ENCODE peak calls at places on chromosomes 13 and 19, in ten cellular contexts. V, F, H, C, M, T, Y, P, E and W are unnamed samples.

GRCh38 chr13:112014857-112015256 is 52.1 kb upstream of the SOX1 start:
- DNase-seq in V (no peak), F (no peak), H (no peak), C (no peak), M (no peak), T (no peak), Y (no peak), P (no peak), E (no peak), W (no peak)

GRCh38 chr13:33610471-33611015 is 207.4 kb upstream of the RFC3 start:
- DNase-seq in V (no peak), F (peak), H (no peak), C (peak), M (peak), T (no peak), Y (no peak), P (peak), E (no peak), W (no peak)

GRCh38 chr13:44307844-44308243 is 65.8 kb upstream of the SERP2 start:
- DNase-seq in V (no peak), F (no peak), H (no peak), C (no peak), M (no peak), T (no peak), Y (no peak), P (no peak), E (peak), W (no peak)

GRCh38 chr19:46955114-46955812 is 64.4 kb upstream of the NPAS1 start:
- DNase-seq in V (no peak), F (no peak), H (no peak), C (no peak), M (peak), T (no peak), Y (no peak), P (no peak), E (no peak), W (no peak)

GRCh38 chr13:21465710-21466160 is 6.6 kb upstream of the ZDHHC20 start:
- DNase-seq in V (no peak), F (no peak), H (no peak), C (no peak), M (no peak), T (no peak), Y (no peak), P (no peak), E (no peak), W (no peak)

GRCh38 chr19:5827891-5828660 is 11.4 kb downstream of the FUT6 start:
- DNase-seq in V (peak), F (peak), H (peak), C (peak), M (peak), T (peak), Y (peak), P (peak), E (no peak), W (peak)

GRCh38 chr13:21069561-21070004 is 8.2 kb upstream of the LATS2 start:
- DNase-seq in V (no peak), F (no peak), H (peak), C (no peak), M (no peak), T (peak), Y (peak), P (peak), E (no peak), W (peak)

GRCh38 chr19:30492581-30492980 is 120.4 kb downstream of the ZNF536 start:
- DNase-seq in V (no peak), F (no peak), H (no peak), C (no peak), M (no peak), T (no peak), Y (no peak), P (no peak), E (no peak), W (no peak)

GRCh38 chr13:64459778-64460177 is 2770.4 kb downstream of the PCDH9 start:
- DNase-seq in V (no peak), F (no peak), H (no peak), C (no peak), M (no peak), T (no peak), Y (no peak), P (no peak), E (no peak), W (no peak)

GRCh38 chr13:103031332-103031873 is 34.8 kb downstream of the SLC10A2 start:
- DNase-seq in V (no peak), F (no peak), H (no peak), C (no peak), M (no peak), T (no peak), Y (no peak), P (no peak), E (no peak), W (no peak)

GRCh38 chr19:4327252-4327876 is 11.3 kb downstream of the STAP2 start:
- DNase-seq in V (peak), F (no peak), H (no peak), C (no peak), M (peak), T (peak), Y (peak), P (peak), E (no peak), W (peak)

GRCh38 chr13:45511310-45512147 is 46.8 kb downstream of the COG3 start:
- DNase-seq in V (no peak), F (no peak), H (peak), C (peak), M (peak), T (peak), Y (peak), P (no peak), E (no peak), W (no peak)

GRCh38 chr13:100518394-100519062 is 70.1 kb downstream of the GGACT start:
- DNase-seq in V (no peak), F (no peak), H (no peak), C (no peak), M (no peak), T (no peak), Y (no peak), P (no peak), E (no peak), W (no peak)

GRCh38 chr13:112241288-112241687 is 134.9 kb upstream of the SPACA7 start:
- DNase-seq in V (peak), F (no peak), H (no peak), C (no peak), M (no peak), T (no peak), Y (no peak), P (no peak), E (peak), W (no peak)

GRCh38 chr19:48186015-48186414 is 15.5 kb downstream of the ZSWIM9 start:
- DNase-seq in V (peak), F (no peak), H (no peak), C (no peak), M (no peak), T (no peak), Y (no peak), P (no peak), E (no peak), W (no peak)

GRCh38 chr19:17757125-17757524 is 5.8 kb downstream of the FCHO1 start:
- DNase-seq in V (peak), F (peak), H (peak), C (peak), M (no peak), T (peak), Y (no peak), P (peak), E (no peak), W (peak)

GRCh38 chr13:42260885-42261654 is 10.9 kb upstream of the AKAP11 start:
- DNase-seq in V (no peak), F (no peak), H (no peak), C (no peak), M (no peak), T (no peak), Y (no peak), P (no peak), E (no peak), W (no peak)

GRCh38 chr13:107808388-107808787 is 406.9 kb downstream of the LIG4 start:
- DNase-seq in V (no peak), F (no peak), H (no peak), C (no peak), M (no peak), T (no peak), Y (no peak), P (no peak), E (no peak), W (no peak)

GRCh38 chr19:1086618-1087017 is 8.6 kb downstream of the POLR2E start:
- DNase-seq in V (no peak), F (no peak), H (no peak), C (no peak), M (no peak), T (no peak), Y (no peak), P (no peak), E (no peak), W (no peak)

GRCh38 chr19:43476606-43477005 is 11.2 kb upstream of the LYPD3 start:
- DNase-seq in V (no peak), F (no peak), H (no peak), C (no peak), M (no peak), T (no peak), Y (no peak), P (no peak), E (no peak), W (peak)

GRCh38 chr19:7294571-7295212 is 478 bp upstream of the INSR start:
- DNase-seq in V (peak), F (peak), H (peak), C (peak), M (peak), T (peak), Y (peak), P (peak), E (peak), W (peak)

GRCh38 chr19:7295912-7296486 is 1.8 kb upstream of the INSR start:
- DNase-seq in V (no peak), F (no peak), H (no peak), C (no peak), M (no peak), T (no peak), Y (no peak), P (no peak), E (no peak), W (no peak)

GRCh38 chr19:7292352-7292949 is 1.8 kb downstream of the INSR start:
- DNase-seq in V (no peak), F (no peak), H (no peak), C (no peak), M (no peak), T (peak), Y (no peak), P (no peak), E (no peak), W (no peak)

GRCh38 chr19:7292950-7293794 is 1.0 kb downstream of the INSR start:
- DNase-seq in V (peak), F (peak), H (no peak), C (peak), M (no peak), T (peak), Y (no peak), P (peak), E (no peak), W (no peak)

DNA sequence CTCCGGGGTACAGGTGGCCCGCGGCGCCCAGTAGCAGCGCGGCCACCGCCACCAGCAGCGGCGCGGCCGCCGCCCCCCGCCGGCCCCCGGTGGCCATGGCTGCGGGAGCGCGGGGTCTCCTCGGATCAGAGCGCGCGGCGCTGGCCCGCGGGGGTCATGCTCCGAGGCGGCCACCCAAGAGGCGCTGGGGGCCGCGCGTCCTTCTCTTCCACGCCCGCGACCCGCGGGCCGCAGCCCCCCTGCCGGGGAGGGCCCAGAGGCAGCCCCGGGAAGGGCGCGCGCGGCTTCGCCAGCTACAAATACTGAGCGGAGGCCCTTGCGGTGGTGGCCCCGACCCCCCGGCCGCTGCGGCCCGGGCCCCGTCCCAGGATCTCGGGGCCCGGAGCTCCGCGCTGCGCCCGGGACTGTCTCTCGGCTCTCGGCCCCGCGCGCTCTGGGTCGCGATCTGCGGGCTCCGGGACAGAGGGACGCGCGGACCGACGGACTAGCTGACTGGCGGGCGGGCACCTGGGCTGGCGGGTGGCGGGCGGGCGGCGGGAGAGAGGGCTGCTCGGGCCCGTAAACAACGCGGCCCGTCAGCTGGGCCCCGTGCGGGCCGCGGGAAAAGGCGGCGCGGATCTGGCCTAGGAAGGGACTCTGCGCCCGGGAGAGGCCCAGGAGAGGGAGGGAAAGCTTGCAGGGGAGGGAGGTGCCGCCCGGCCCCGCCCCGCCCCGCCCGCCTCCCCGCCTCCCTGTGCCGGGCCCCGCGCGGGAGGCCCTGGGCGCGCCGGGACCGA is at the start of gene INSR:
- DNase-seq in V (peak), F (peak), H (peak), C (peak), M (peak), T (peak), Y (peak), P (peak), E (peak), W (peak)
- TF ChIP-seq POLR2A in V (no peak), F (peak), H (peak), C (peak), M (no peak), T (peak), Y (peak), P (peak), E (no peak), W (peak)

DNA sequence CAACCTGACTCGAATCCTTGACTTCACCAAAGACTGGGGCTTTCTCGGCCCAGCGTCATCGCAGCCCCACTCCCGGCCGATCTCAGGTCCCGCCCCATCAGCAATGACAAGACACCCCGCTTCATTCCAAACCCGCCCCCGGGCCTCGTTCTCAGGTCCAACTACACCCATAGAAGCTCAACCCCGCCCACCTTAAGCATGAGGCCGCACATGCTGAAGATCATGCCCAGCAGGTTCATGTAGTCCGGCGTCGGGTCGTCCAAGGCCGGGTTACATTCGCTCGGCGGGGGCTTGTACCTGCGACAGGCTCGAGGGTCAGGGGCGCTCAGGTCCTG is 2.3 kb downstream of the WDR83 start:
- DNase-seq in V (peak), F (no peak), H (no peak), C (peak), M (peak), T (peak), Y (peak), P (peak), E (no peak), W (no peak)
- TF ChIP-seq POLR2A in V (no peak), F (peak), H (no peak), C (no peak), M (no peak), T (no peak), Y (no peak), P (no peak), E (no peak), W (no peak)

GRCh38 chr19:2415281-2415972 is 12.0 kb downstream of the TIMM13 start:
- DNase-seq in V (no peak), F (no peak), H (no peak), C (no peak), M (no peak), T (no peak), Y (no peak), P (no peak), E (peak), W (no peak)
- TF ChIP-seq POLR2A in V (no peak), F (no peak), H (no peak), C (no peak), M (no peak), T (no peak), Y (no peak), P (no peak), E (no peak), W (no peak)

GRCh38 chr13:52652170-52652979 is at the start of gene SUGT1:
- DNase-seq in V (peak), F (peak), H (peak), C (peak), M (peak), T (peak), Y (peak), P (peak), E (peak), W (peak)
- TF ChIP-seq POLR2A in V (peak), F (peak), H (peak), C (peak), M (peak), T (peak), Y (peak), P (no peak), E (no peak), W (peak)

DNA sequence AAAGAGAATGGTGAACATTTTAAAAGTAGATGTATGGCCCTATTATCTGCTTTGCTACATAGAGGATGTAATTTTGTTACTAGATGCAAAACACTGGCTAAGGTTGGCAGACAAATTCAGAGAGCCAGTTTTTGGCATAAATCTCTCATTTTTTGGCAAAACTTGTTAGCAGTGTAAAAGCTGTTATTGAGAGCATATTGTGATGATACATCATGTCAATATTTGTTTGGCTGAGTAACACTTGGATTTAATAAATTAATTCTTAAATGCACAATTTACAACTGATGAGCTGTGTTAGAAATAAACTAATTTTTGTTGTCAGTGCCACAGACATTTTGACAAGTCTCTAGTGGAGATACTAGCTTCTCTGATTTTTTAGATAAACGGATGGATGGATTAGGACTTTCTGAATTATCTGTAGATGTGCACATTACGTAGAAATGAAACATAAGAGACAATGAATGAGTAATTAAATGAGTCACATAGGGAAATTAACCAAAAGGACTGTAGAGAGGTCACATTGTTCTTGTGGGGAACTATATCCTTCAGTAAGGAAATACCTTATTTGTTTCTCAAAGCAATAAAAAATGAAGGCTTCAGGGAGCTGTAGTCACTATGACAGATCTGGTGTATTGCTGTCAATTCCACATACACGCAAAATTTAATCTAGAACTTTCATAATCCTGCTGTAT is 17.4 kb downstream of the UFM1 start:
- DNase-seq in V (no peak), F (no peak), H (no peak), C (no peak), M (no peak), T (no peak), Y (no peak), P (no peak), E (no peak), W (no peak)
- TF ChIP-seq POLR2A in V (no peak), F (no peak), H (no peak), C (no peak), M (no peak), T (no peak), Y (no peak), P (no peak), E (no peak), W (no peak)

GRCh38 chr13:79458436-79458835 is 22.5 kb upstream of the NDFIP2 start:
- DNase-seq in V (no peak), F (no peak), H (no peak), C (no peak), M (no peak), T (no peak), Y (no peak), P (no peak), E (no peak), W (no peak)
- TF ChIP-seq POLR2A in V (no peak), F (no peak), H (no peak), C (no peak), M (no peak), T (no peak), Y (no peak), P (no peak), E (no peak), W (no peak)

DNA sequence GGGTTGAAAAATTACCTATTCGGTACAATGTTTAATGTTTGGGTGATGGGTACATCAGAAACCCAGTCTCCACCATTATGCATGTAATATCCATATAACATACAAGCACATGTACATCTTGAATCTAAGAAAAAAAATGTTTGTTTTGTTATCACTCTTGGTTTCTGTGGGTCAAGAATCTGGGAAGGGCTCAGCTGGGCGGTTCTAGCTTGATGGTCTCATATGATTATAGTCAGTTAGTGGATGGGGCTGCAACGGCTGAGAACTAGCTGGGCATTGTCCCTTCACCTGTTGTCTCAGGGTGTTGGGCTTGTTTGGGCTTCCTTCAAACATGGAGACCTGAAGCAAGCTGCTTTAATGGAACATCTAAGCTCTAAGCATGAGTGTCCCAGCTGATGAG is 4.7 kb downstream of the ADGRE3 start:
- DNase-seq in V (peak), F (no peak), H (no peak), C (no peak), M (no peak), T (no peak), Y (no peak), P (no peak), E (no peak), W (no peak)
- TF ChIP-seq POLR2A in V (no peak), F (no peak), H (no peak), C (no peak), M (no peak), T (no peak), Y (no peak), P (no peak), E (no peak), W (no peak)

GRCh38 chr19:2926341-2927031 is 18.3 kb downstream of the ZNF77 start:
- DNase-seq in V (peak), F (no peak), H (no peak), C (no peak), M (no peak), T (no peak), Y (no peak), P (no peak), E (peak), W (no peak)
- TF ChIP-seq POLR2A in V (no peak), F (no peak), H (no peak), C (no peak), M (no peak), T (no peak), Y (no peak), P (no peak), E (no peak), W (no peak)

GRCh38 chr19:55654323-55654832 is 457 bp upstream of the U2AF2 start:
- DNase-seq in V (peak), F (peak), H (peak), C (peak), M (peak), T (peak), Y (peak), P (peak), E (peak), W (peak)

GRCh38 chr19:55656552-55656951 is 1.7 kb downstream of the U2AF2 start:
- DNase-seq in V (no peak), F (no peak), H (no peak), C (no peak), M (no peak), T (no peak), Y (no peak), P (no peak), E (no peak), W (no peak)

GRCh38 chr19:55655648-55656040 is 809 bp downstream of the U2AF2 start:
- DNase-seq in V (no peak), F (no peak), H (no peak), C (no peak), M (no peak), T (no peak), Y (no peak), P (no peak), E (no peak), W (no peak)

GRCh38 chr19:55653651-55654322 is 1.0 kb upstream of the U2AF2 start:
- DNase-seq in V (peak), F (peak), H (peak), C (peak), M (peak), T (peak), Y (peak), P (peak), E (peak), W (peak)

GRCh38 chr19:55654833-55655647 is at the start of gene U2AF2:
- DNase-seq in V (peak), F (peak), H (peak), C (peak), M (peak), T (peak), Y (peak), P (peak), E (peak), W (peak)
- TF ChIP-seq POLR2A in V (no peak), F (peak), H (peak), C (peak), M (peak), T (peak), Y (no peak), P (no peak), E (no peak), W (peak)

GRCh38 chr19:49538643-49539042 is 10.8 kb downstream of the RCN3 start:
- DNase-seq in V (no peak), F (no peak), H (no peak), C (no peak), M (no peak), T (no peak), Y (no peak), P (no peak), E (no peak), W (no peak)
- TF ChIP-seq POLR2A in V (no peak), F (no peak), H (no peak), C (no peak), M (no peak), T (no peak), Y (no peak), P (no peak), E (no peak), W (no peak)